ENCODE peak calls at places on chromosomes 2 and 18, in five cellular contexts. M is iPS DF 19.7; R is GM23248; B is body of pancreas; C is effector CD4-positive, alpha-beta T cell. U is an unnamed sample.

GRCh38 chr2:190328748-190329147 is 9.1 kb upstream of the HIBCH start:
- DNase-seq in M (no peak), R (peak; percentile 30), B (no peak), C (no peak), U (peak; percentile 41)

GRCh38 chr2:205903549-205904129 is 182.3 kb downstream of the INO80D start:
- DNase-seq in M (peak; percentile 40), R (peak; percentile 29), B (peak; percentile 48), C (no peak), U (peak; percentile 47)

GRCh38 chr2:63643486-63643885 is 54.7 kb downstream of the MDH1 start:
- DNase-seq in M (no peak), R (no peak), B (no peak), C (no peak), U (no peak)

GRCh38 chr2:24791452-24791851 is 1.7 kb downstream of the PTRHD1 start:
- DNase-seq in M (no peak), R (peak; percentile 13), B (no peak), C (no peak), U (no peak)

GRCh38 chr2:203683932-203684556 is 22.4 kb upstream of the CD28 start:
- DNase-seq in M (no peak), R (peak; percentile 95), B (no peak), C (no peak), U (peak; percentile 10)

GRCh38 chr2:127226520-127227263 is 6.6 kb upstream of the CYP27C1 start:
- DNase-seq in M (no peak), R (peak; percentile 91), B (peak; percentile 61), C (no peak), U (peak; percentile 17)

GRCh38 chr2:59149271-59149670 is 908.1 kb upstream of the FANCL start:
- DNase-seq in M (no peak), R (no peak), B (no peak), C (no peak), U (no peak)

GRCh38 chr2:176076063-176076462 is 7.7 kb downstream of the EVX2 start:
- DNase-seq in M (no peak), R (no peak), B (no peak), C (no peak), U (no peak)

GRCh38 chr18:50970006-50970405 is 2.2 kb downstream of the ELAC1 start:
- DNase-seq in M (no peak), R (no peak), B (peak; percentile 79), C (no peak), U (peak; percentile 8)

GRCh38 chr2:219803294-219803693 is 175.9 kb downstream of the SLC4A3 start:
- DNase-seq in M (no peak), R (peak; percentile 48), B (no peak), C (no peak), U (peak; percentile 16)

GRCh38 chr18:36942264-36942663 is 113.3 kb downstream of the KIAA1328 start:
- DNase-seq in M (peak; percentile 5), R (peak; percentile 49), B (no peak), C (no peak), U (peak; percentile 38)

GRCh38 chr2:211329421-211329820 is 773.0 kb downstream of the CPS1 start:
- DNase-seq in M (no peak), R (no peak), B (no peak), C (no peak), U (no peak)

GRCh38 chr2:175836361-175836760 is 165.7 kb downstream of the LNPK start:
- DNase-seq in M (no peak), R (peak; percentile 41), B (no peak), C (no peak), U (no peak)

GRCh38 chr2:8312861-8313768 is 368.7 kb upstream of the ID2 start:
- DNase-seq in M (no peak), R (peak; percentile 42), B (no peak), C (no peak), U (no peak)

GRCh38 chr2:186976329-186976728 is 127.4 kb upstream of the ZSWIM2 start:
- DNase-seq in M (no peak), R (no peak), B (no peak), C (no peak), U (no peak)

GRCh38 chr2:207749873-207750272 is 19.8 kb downstream of the FZD5 start:
- DNase-seq in M (no peak), R (no peak), B (no peak), C (no peak), U (no peak)

GRCh38 chr2:216583606-216584005 is 49.6 kb upstream of the IGFBP2 start:
- DNase-seq in M (no peak), R (no peak), B (no peak), C (no peak), U (no peak)

GRCh38 chr2:96872591-96873349 is 2.9 kb upstream of the SEMA4C start:
- DNase-seq in M (no peak), R (peak; percentile 36), B (no peak), C (no peak), U (no peak)

GRCh38 chr2:44763275-44763674 is 178.2 kb upstream of the SIX3 start:
- DNase-seq in M (no peak), R (no peak), B (no peak), C (no peak), U (no peak)

GRCh38 chr2:179129574-179130238 is 79.8 kb upstream of the CCDC141 start:
- DNase-seq in M (no peak), R (peak; percentile 37), B (no peak), C (no peak), U (peak; percentile 16)

GRCh38 chr18:9803698-9804516 is 81.9 kb upstream of the TXNDC2 start:
- DNase-seq in M (no peak), R (peak; percentile 22), B (no peak), C (no peak), U (no peak)

GRCh38 chr18:13376841-13377351 is 158.3 kb downstream of the LDLRAD4 start:
- DNase-seq in M (no peak), R (no peak), B (no peak), C (peak; percentile 78), U (no peak)

GRCh38 chr18:58991127-58991798 is 126.6 kb downstream of the ZNF532 start:
- DNase-seq in M (no peak), R (no peak), B (no peak), C (no peak), U (no peak)

GRCh38 chr2:236164201-236164982 is 3.8 kb downstream of the GBX2 start:
- DNase-seq in M (no peak), R (peak; percentile 51), B (no peak), C (no peak), U (no peak)

GRCh38 chr2:134367915-134368911 is 114.3 kb downstream of the MGAT5 start:
- DNase-seq in M (no peak), R (no peak), B (no peak), C (no peak), U (no peak)

GRCh38 chr2:179605341-179605740 is 256.1 kb downstream of the ZNF385B start:
- DNase-seq in M (no peak), R (peak; percentile 12), B (no peak), C (no peak), U (no peak)

GRCh38 chr18:24790347-24790746 is 329.9 kb downstream of the HRH4 start:
- DNase-seq in M (no peak), R (no peak), B (no peak), C (no peak), U (no peak)